ENCODE peak calls at places on chromosomes 5 and 9, in six cellular contexts. G is hepatocyte, V is breast epithelium, F is body of pancreas, I is right lobe of liver, S is PC-3. N is an unnamed sample. For H3K27me3, the result is how much of the 10 kb centered on the place peaks cover.

GRCh38 chr9:132752877-132753592 is 82.8 kb downstream of the GTF3C4 start:
- DNase-seq in F (no peak), I (no peak), V (no peak), G (no peak), S (no peak), N (no peak)

GRCh38 chr9:97041898-97042297 is 3.0 kb upstream of the CTSV start:
- DNase-seq in F (no peak), S (peak), G (peak), V (no peak), I (no peak), N (no peak)

GRCh38 chr5:130555429-130555828 is 609.6 kb downstream of the HINT1 start:
- DNase-seq in I (no peak), F (no peak), G (no peak), V (no peak), S (no peak), N (no peak)

GRCh38 chr5:58751222-58751621 is 168.3 kb downstream of the RAB3C start:
- DNase-seq in F (no peak), G (peak), I (no peak), S (peak), V (no peak), N (peak)

GRCh38 chr9:16136961-16137360 is 584.1 kb downstream of the CCDC171 start:
- DNase-seq in S (no peak), V (no peak), I (no peak), G (no peak), F (no peak), N (peak)

GRCh38 chr9:13719981-13720380 is 440.5 kb upstream of the MPDZ start:
- DNase-seq in G (no peak), I (no peak), F (no peak), V (no peak), S (peak), N (peak)

GRCh38 chr5:43171926-43172325 is 20.1 kb upstream of the NIM1K start:
- DNase-seq in V (no peak), G (no peak), S (no peak), I (no peak), F (no peak), N (no peak)

GRCh38 chr5:168015506-168015905 is 275.9 kb upstream of the WWC1 start:
- DNase-seq in G (no peak), I (no peak), V (no peak), S (no peak), F (no peak), N (no peak)

GRCh38 chr9:136054798-136055714 is 40.0 kb downstream of the NACC2 start:
- DNase-seq in S (no peak), G (no peak), I (no peak), F (no peak), V (no peak), N (no peak)
- H3K27me3 ChIP-seq in S (under half), G (under half), I (under half), F (under half), V (under half), N (under half)

DNA sequence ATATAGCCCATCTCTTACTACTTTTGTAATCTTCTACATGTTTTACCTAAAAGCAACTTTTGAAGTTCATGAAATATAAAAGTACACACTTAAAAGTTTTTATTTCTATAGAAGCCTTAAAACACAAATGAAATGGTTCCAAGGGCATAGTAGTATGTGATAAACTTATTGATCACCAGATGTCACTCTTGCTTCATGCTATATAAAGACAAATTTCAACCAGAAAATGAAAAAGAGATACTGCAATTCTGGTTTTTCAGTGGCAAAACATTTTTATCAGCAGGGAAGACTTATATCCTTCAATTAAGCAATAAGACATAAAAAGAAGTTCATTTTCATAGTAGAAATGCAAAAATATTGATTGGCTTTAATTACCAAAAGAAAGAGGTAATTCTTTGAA is 69.4 kb upstream of the FBXL17 start:
- DNase-seq in I (no peak), S (peak), F (no peak), G (no peak), V (no peak), N (peak)
- TF ChIP-seq CTCF in I (no peak), S (peak), F (no peak), G (peak), V (no peak), N (no peak)

GRCh38 chr5:173247050-173247449 is 12.0 kb upstream of the NKX2-5 start:
- DNase-seq in F (no peak), S (no peak), V (no peak), I (no peak), G (no peak), N (no peak)
- H3K27me3 ChIP-seq in F (under half), S (under half), V (under half), I (under half), G (half or more), N (half or more)

DNA sequence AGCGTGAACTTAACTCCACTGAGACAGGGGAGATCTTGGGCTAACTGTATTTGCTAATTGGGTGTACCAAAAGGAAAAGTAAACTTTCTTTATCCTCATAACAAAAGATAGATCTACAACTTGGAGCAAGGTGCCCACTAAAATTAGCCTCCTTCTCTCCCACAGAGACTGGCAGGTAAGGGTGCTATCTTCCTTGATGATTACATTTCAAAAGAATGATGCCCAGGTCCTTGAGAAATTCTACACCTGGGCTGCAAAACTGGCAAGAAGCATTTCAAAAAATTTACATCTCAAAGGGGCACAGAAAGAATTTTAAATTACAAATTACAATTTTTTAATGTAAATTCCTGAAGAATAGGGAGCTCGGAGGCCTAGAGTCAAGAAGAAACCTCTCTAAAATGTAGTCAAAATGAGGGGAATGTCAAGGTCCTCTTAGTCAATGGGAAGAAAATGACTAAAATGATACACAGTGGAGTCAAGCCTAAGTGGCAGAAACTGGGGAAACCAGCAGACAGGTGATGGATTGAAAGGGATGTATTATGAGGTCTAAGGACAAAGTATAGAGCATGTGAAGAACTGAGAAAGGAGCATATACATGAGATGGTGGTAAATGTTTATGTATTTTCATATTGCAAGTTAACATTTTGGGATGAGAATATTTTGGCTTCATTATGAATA is 348.3 kb upstream of the TUSC1 start:
- DNase-seq in S (no peak), G (no peak), V (no peak), I (no peak), F (no peak), N (no peak)
- TF ChIP-seq CTCF in S (no peak), G (no peak), V (no peak), I (no peak), F (no peak), N (no peak)